ENCODE peak calls at places on chromosome 20, in nine cellular contexts. A is GM12892, U is Peyer's patch, R is HCT116, E is sigmoid colon, P is A549, S is thyroid gland, X is GM12891, Q is heart left ventricle. G is an unnamed sample.

GRCh38 chr20:16011519-16011918 is 561.7 kb downstream of the KIF16B start:
- DNase-seq in A (no peak), U (no peak), R (no peak), E (no peak), P (no peak), S (no peak), X (no peak), Q (no peak), G (no peak)

GRCh38 chr20:10954137-10954840 is 280.5 kb upstream of the JAG1 start:
- DNase-seq in A (no peak), U (no peak), R (no peak), E (no peak), P (no peak), S (no peak), X (no peak), Q (no peak), G (no peak)

GRCh38 chr20:19760371-19760721 is 2.3 kb downstream of the RIN2 start:
- DNase-seq in A (no peak), U (no peak), R (no peak), E (no peak), P (no peak), S (no peak), X (no peak), Q (no peak), G (no peak)

GRCh38 chr20:41169791-41170351 is 32.5 kb downstream of the PLCG1 start:
- DNase-seq in A (no peak), U (no peak), R (no peak), E (no peak), P (no peak), S (peak), X (no peak), Q (no peak), G (peak)

GRCh38 chr20:25336561-25337422 is 53.8 kb downstream of the ABHD12 start:
- DNase-seq in A (no peak), U (no peak), R (no peak), E (no peak), P (peak), S (peak), X (no peak), Q (no peak), G (no peak)

GRCh38 chr20:5080384-5080877 is 39.3 kb downstream of the PCNA start:
- DNase-seq in A (no peak), U (peak), R (no peak), E (peak), P (no peak), S (peak), X (no peak), Q (peak), G (no peak)

GRCh38 chr20:1299522-1299921 is 29.4 kb downstream of the SDCBP2 start:
- DNase-seq in A (no peak), U (no peak), R (peak), E (peak), P (peak), S (peak), X (no peak), Q (no peak), G (peak)

GRCh38 chr20:10125757-10126156 is 91.0 kb downstream of the ANKEF1 start:
- DNase-seq in A (no peak), U (no peak), R (no peak), E (no peak), P (no peak), S (no peak), X (no peak), Q (no peak), G (no peak)

GRCh38 chr20:58903636-58904035 is 51.1 kb downstream of the GNAS start:
- DNase-seq in A (no peak), U (no peak), R (no peak), E (no peak), P (no peak), S (no peak), X (no peak), Q (no peak), G (no peak)

GRCh38 chr20:7760261-7761048 is 179.8 kb downstream of the HAO1 start:
- DNase-seq in A (no peak), U (no peak), R (no peak), E (no peak), P (no peak), S (no peak), X (no peak), Q (no peak), G (no peak)

GRCh38 chr20:13813910-13814309 is 29.1 kb downstream of the NDUFAF5 start:
- DNase-seq in A (no peak), U (no peak), R (no peak), E (no peak), P (no peak), S (no peak), X (no peak), Q (no peak), G (no peak)

GRCh38 chr20:47795214-47795667 is 10.0 kb upstream of the SULF2 start:
- DNase-seq in A (no peak), U (no peak), R (no peak), E (no peak), P (no peak), S (no peak), X (no peak), Q (no peak), G (no peak)

GRCh38 chr20:24149881-24150307 is 161.3 kb upstream of the GGTLC1 start:
- DNase-seq in A (no peak), U (no peak), R (no peak), E (no peak), P (peak), S (peak), X (no peak), Q (no peak), G (peak)

GRCh38 chr20:54174452-54175175 is 828 bp upstream of the CYP24A1 start:
- DNase-seq in A (no peak), U (no peak), R (no peak), E (no peak), P (peak), S (no peak), X (no peak), Q (no peak), G (no peak)

GRCh38 chr20:5471368-5471767 is 154.6 kb upstream of the PROKR2 start:
- DNase-seq in A (no peak), U (no peak), R (no peak), E (no peak), P (no peak), S (no peak), X (no peak), Q (no peak), G (no peak)

GRCh38 chr20:25283221-25283951 is 35.5 kb downstream of the PYGB start:
- DNase-seq in A (no peak), U (no peak), R (no peak), E (peak), P (no peak), S (peak), X (no peak), Q (no peak), G (no peak)

GRCh38 chr20:63731410-63731809 is 5.1 kb upstream of the LIME1 start:
- DNase-seq in A (no peak), U (no peak), R (no peak), E (no peak), P (no peak), S (no peak), X (no peak), Q (no peak), G (no peak)

GRCh38 chr20:63734111-63734945 is 2.1 kb upstream of the LIME1 start:
- DNase-seq in A (no peak), U (no peak), R (no peak), E (peak), P (no peak), S (no peak), X (no peak), Q (no peak), G (no peak)

GRCh38 chr20:63733117-63733516 is 3.3 kb upstream of the LIME1 start:
- DNase-seq in A (no peak), U (no peak), R (no peak), E (peak), P (no peak), S (no peak), X (no peak), Q (no peak), G (no peak)

GRCh38 chr20:63733579-63734081 is 2.8 kb upstream of the LIME1 start:
- DNase-seq in A (no peak), U (no peak), R (no peak), E (peak), P (no peak), S (no peak), X (no peak), Q (no peak), G (no peak)

GRCh38 chr20:63732118-63733095 is 4.1 kb upstream of the LIME1 start:
- DNase-seq in A (no peak), U (no peak), R (no peak), E (peak), P (no peak), S (no peak), X (no peak), Q (no peak), G (no peak)
- TF ChIP-seq POLR2A in A (peak), U (no peak), R (no peak), E (no peak), P (no peak), S (no peak), X (no peak), Q (no peak), G (no peak)

GRCh38 chr20:31566658-31567379 is 38.3 kb upstream of the ID1 start:
- DNase-seq in A (no peak), U (no peak), R (peak), E (no peak), P (no peak), S (peak), X (no peak), Q (no peak), G (no peak)

GRCh38 chr20:31568773-31569162 is 36.3 kb upstream of the ID1 start:
- DNase-seq in A (no peak), U (no peak), R (no peak), E (no peak), P (no peak), S (no peak), X (no peak), Q (no peak), G (no peak)

GRCh38 chr20:31567380-31567720 is 37.7 kb upstream of the ID1 start:
- DNase-seq in A (no peak), U (no peak), R (no peak), E (no peak), P (no peak), S (no peak), X (no peak), Q (no peak), G (no peak)

GRCh38 chr20:31569163-31570020 is 35.7 kb upstream of the ID1 start:
- DNase-seq in A (no peak), U (peak), R (no peak), E (peak), P (no peak), S (peak), X (no peak), Q (peak), G (no peak)

GRCh38 chr20:31568041-31568731 is 36.9 kb upstream of the ID1 start:
- DNase-seq in A (no peak), U (no peak), R (no peak), E (no peak), P (no peak), S (no peak), X (no peak), Q (no peak), G (no peak)
- TF ChIP-seq POLR2A in A (no peak), U (no peak), R (no peak), E (no peak), P (no peak), S (no peak), X (no peak), Q (no peak), G (no peak)

GRCh38 chr20:62387219-62387913 is 463 bp downstream of the RPS21 start:
- DNase-seq in A (no peak), U (no peak), R (no peak), E (no peak), P (no peak), S (no peak), X (no peak), Q (no peak), G (no peak)
- TF ChIP-seq POLR2A in A (no peak), U (no peak), R (no peak), E (no peak), P (no peak), S (no peak), X (no peak), Q (no peak), G (no peak)

GRCh38 chr20:50589548-50590347 is 79.6 kb downstream of the PTPN1 start:
- DNase-seq in A (no peak), U (no peak), R (no peak), E (peak), P (no peak), S (no peak), X (no peak), Q (no peak), G (no peak)

GRCh38 chr20:50587291-50587961 is 77.2 kb downstream of the PTPN1 start:
- DNase-seq in A (no peak), U (no peak), R (no peak), E (peak), P (no peak), S (no peak), X (no peak), Q (no peak), G (no peak)

GRCh38 chr20:50590348-50590664 is 80.1 kb downstream of the PTPN1 start:
- DNase-seq in A (no peak), U (no peak), R (no peak), E (no peak), P (no peak), S (peak), X (no peak), Q (no peak), G (no peak)

GRCh38 chr20:50586531-50587232 is 76.5 kb downstream of the PTPN1 start:
- DNase-seq in A (no peak), U (no peak), R (no peak), E (no peak), P (no peak), S (no peak), X (no peak), Q (no peak), G (no peak)

GRCh38 chr20:50588034-50588736 is 78.0 kb downstream of the PTPN1 start:
- DNase-seq in A (peak), U (peak), R (peak), E (peak), P (peak), S (peak), X (peak), Q (peak), G (peak)
- TF ChIP-seq POLR2A in A (peak), U (no peak), R (no peak), E (no peak), P (no peak), S (no peak), X (no peak), Q (no peak), G (no peak)

GRCh38 chr20:18590163-18590562 is 2.3 kb downstream of the DTD1 start:
- DNase-seq in A (no peak), U (no peak), R (no peak), E (no peak), P (no peak), S (no peak), X (no peak), Q (no peak), G (no peak)

GRCh38 chr20:18585134-18585533 is 2.7 kb upstream of the DTD1 start:
- DNase-seq in A (no peak), U (no peak), R (peak), E (no peak), P (no peak), S (peak), X (no peak), Q (no peak), G (no peak)

GRCh38 chr20:18588554-18589043 is 745 bp downstream of the DTD1 start:
- DNase-seq in A (no peak), U (no peak), R (no peak), E (no peak), P (no peak), S (no peak), X (no peak), Q (no peak), G (no peak)

GRCh38 chr20:18587665-18588553 is at the start of gene DTD1:
- DNase-seq in A (peak), U (peak), R (peak), E (peak), P (peak), S (peak), X (peak), Q (peak), G (peak)
- TF ChIP-seq POLR2A in A (peak), U (no peak), R (peak), E (no peak), P (peak), S (peak), X (peak), Q (peak), G (peak)

GRCh38 chr20:45880988-45881788 is at the start of gene ZSWIM1:
- DNase-seq in A (peak), U (peak), R (peak), E (peak), P (peak), S (peak), X (peak), Q (peak), G (peak)
- TF ChIP-seq POLR2A in A (peak), U (peak), R (peak), E (no peak), P (peak), S (peak), X (peak), Q (peak), G (peak)

GRCh38 chr20:34110025-34111013 is 1.7 kb downstream of the EIF2S2 start:
- DNase-seq in A (no peak), U (no peak), R (no peak), E (no peak), P (no peak), S (no peak), X (no peak), Q (no peak), G (no peak)

GRCh38 chr20:34111057-34111711 is 859 bp downstream of the EIF2S2 start:
- DNase-seq in A (no peak), U (no peak), R (no peak), E (peak), P (no peak), S (peak), X (no peak), Q (peak), G (no peak)

GRCh38 chr20:34109442-34109841 is 2.6 kb downstream of the EIF2S2 start:
- DNase-seq in A (no peak), U (no peak), R (no peak), E (no peak), P (no peak), S (no peak), X (no peak), Q (no peak), G (no peak)

GRCh38 chr20:34112600-34113061 is 588 bp upstream of the EIF2S2 start:
- DNase-seq in A (no peak), U (peak), R (no peak), E (peak), P (peak), S (peak), X (peak), Q (peak), G (peak)

DNA sequence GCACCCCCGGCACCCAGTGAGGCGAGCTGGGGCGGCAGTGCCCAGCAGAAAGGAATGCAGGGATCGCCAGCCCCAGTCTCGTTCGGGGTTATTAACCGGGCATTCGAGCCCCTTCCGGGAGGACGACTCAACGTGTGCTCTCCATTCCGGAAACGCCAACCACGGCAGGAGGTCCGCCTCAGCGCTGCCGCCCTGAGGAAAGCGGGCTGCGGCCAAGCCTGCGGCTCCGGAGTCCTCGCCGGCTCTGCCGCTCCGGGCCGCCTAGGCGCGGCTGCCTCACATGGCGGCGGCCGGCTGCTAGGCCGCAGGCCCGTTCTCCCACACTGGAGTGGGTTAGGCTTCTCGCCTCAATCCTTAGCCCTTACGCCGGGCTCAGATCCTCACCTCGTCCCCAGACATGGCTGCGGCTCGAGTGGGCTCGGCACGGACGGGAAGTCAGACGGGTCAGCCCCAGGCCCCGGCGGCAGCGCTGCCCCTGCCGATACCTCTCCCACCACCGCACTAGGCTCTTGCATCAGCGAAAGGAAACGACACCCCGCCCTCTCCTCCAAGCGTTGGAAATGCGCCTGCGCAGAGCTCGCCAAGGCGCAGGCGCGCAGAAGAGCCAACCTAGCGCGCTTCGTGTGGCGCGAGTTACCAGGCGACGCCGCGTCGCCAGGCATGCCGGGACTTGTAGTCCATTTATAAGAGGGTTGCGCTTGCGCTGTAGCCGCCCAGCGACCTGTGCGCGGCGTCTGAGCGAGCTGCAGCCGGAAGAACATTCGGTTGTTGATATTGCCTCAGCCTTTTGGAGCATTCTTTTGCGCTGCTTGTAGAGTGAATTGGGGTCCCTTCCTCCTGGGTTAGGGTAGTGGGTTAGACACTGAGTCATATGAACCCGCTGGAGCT is at the start of gene EIF2S2:
- DNase-seq in A (peak), U (peak), R (peak), E (peak), P (peak), S (peak), X (peak), Q (peak), G (peak)
- TF ChIP-seq POLR2A in A (peak), U (peak), R (peak), E (peak), P (peak), S (peak), X (peak), Q (peak), G (peak)

GRCh38 chr20:21301940-21302644 is 1.0 kb upstream of the XRN2 start:
- DNase-seq in A (no peak), U (no peak), R (no peak), E (no peak), P (no peak), S (no peak), X (no peak), Q (no peak), G (no peak)

GRCh38 chr20:21303872-21304586 is 898 bp downstream of the XRN2 start:
- DNase-seq in A (no peak), U (no peak), R (no peak), E (no peak), P (no peak), S (no peak), X (no peak), Q (no peak), G (no peak)

GRCh38 chr20:21302645-21303060 is 478 bp upstream of the XRN2 start:
- DNase-seq in A (no peak), U (no peak), R (no peak), E (no peak), P (no peak), S (no peak), X (no peak), Q (no peak), G (peak)

GRCh38 chr20:21308340-21308739 is 5.2 kb downstream of the XRN2 start:
- DNase-seq in A (no peak), U (no peak), R (no peak), E (no peak), P (no peak), S (no peak), X (no peak), Q (no peak), G (no peak)

GRCh38 chr20:21303061-21303871 is at the start of gene XRN2:
- DNase-seq in A (peak), U (peak), R (peak), E (peak), P (peak), S (peak), X (peak), Q (peak), G (peak)
- TF ChIP-seq POLR2A in A (peak), U (peak), R (peak), E (peak), P (peak), S (peak), X (peak), Q (peak), G (peak)

DNA sequence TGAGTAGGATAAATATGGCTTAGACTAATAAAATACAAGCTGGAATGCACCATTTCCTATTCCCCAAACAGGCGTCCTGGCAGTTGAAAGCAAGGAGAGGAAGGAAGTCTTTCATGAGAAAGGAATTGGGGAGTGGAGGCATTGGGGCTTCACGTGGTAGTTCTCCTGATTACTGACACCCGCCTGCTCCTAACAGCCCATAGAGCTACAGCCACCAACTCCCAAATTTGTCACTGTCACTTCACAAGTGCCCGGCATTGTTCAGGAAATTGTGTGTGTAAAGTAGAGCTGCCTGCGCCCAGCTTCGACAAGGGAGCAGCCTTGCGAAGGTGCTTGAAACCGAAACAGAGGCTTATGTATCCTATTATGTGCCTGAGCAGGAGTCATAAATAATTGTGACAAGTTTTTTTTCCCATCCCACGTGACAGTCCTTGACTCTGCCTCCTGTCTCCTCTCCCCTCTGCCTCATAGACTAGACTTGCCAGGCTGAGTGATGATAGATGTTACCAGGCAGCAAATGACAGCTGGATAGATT is 301.7 kb upstream of the ZFP64 start:
- DNase-seq in A (no peak), U (no peak), R (no peak), E (no peak), P (no peak), S (no peak), X (no peak), Q (peak), G (no peak)
- TF ChIP-seq POLR2A in A (no peak), U (no peak), R (no peak), E (no peak), P (no peak), S (no peak), X (no peak), Q (no peak), G (no peak)

G was measured in H54.